ENCODE peak calls at places on chromosomes 3 and 15, in nine cellular contexts. One of them, this sample, is unnamed.

GRCh38 chr3:77303943-77304778 is 264.3 kb downstream of the ROBO2 start:
- DNase-seq in iPS DF 6.9: no peak
- DNase-seq in SK-N-SH: no peak
- DNase-seq in right atrium auricular region: no peak
- DNase-seq in AG04450: no peak
- DNase-seq in thyroid gland: no peak
- DNase-seq in A549: no peak
- DNase-seq in neural progenitor cell: no peak
- DNase-seq in neuronal stem cell: no peak
- DNase-seq in this sample: no peak

GRCh38 chr3:150687613-150688012 is 16.1 kb downstream of the ERICH6 start:
- DNase-seq in iPS DF 6.9: no peak
- DNase-seq in SK-N-SH: no peak
- DNase-seq in right atrium auricular region: no peak
- DNase-seq in AG04450: no peak
- DNase-seq in thyroid gland: no peak
- DNase-seq in A549: no peak
- DNase-seq in neural progenitor cell: no peak
- DNase-seq in neuronal stem cell: no peak
- DNase-seq in this sample: no peak

GRCh38 chr3:126003447-126004190 is 34.6 kb downstream of the ROPN1B start:
- DNase-seq in iPS DF 6.9: no peak
- DNase-seq in SK-N-SH: no peak
- DNase-seq in right atrium auricular region: no peak
- DNase-seq in AG04450: no peak
- DNase-seq in thyroid gland: no peak
- DNase-seq in A549: no peak
- DNase-seq in neural progenitor cell: no peak
- DNase-seq in neuronal stem cell: no peak
- DNase-seq in this sample: no peak

GRCh38 chr3:175325440-175325839 is 466.3 kb downstream of the NAALADL2 start:
- DNase-seq in iPS DF 6.9: no peak
- DNase-seq in SK-N-SH: no peak
- DNase-seq in right atrium auricular region: no peak
- DNase-seq in AG04450: no peak
- DNase-seq in thyroid gland: no peak
- DNase-seq in A549: no peak
- DNase-seq in neural progenitor cell: no peak
- DNase-seq in neuronal stem cell: no peak
- DNase-seq in this sample: no peak

GRCh38 chr3:53227993-53228885 is 27.6 kb downstream of the TKT start:
- DNase-seq in iPS DF 6.9: no peak
- DNase-seq in SK-N-SH: peak
- DNase-seq in right atrium auricular region: no peak
- DNase-seq in AG04450: no peak
- DNase-seq in thyroid gland: no peak
- DNase-seq in A549: no peak
- DNase-seq in neural progenitor cell: no peak
- DNase-seq in neuronal stem cell: no peak
- DNase-seq in this sample: no peak

GRCh38 chr3:72043212-72044133 is 258.5 kb upstream of the PROK2 start:
- DNase-seq in iPS DF 6.9: no peak
- DNase-seq in SK-N-SH: no peak
- DNase-seq in right atrium auricular region: no peak
- DNase-seq in AG04450: no peak
- DNase-seq in thyroid gland: no peak
- DNase-seq in A549: no peak
- DNase-seq in neural progenitor cell: no peak
- DNase-seq in neuronal stem cell: no peak
- DNase-seq in this sample: no peak

GRCh38 chr3:18335202-18335601 is 89.9 kb downstream of the SATB1 start:
- DNase-seq in iPS DF 6.9: no peak
- DNase-seq in SK-N-SH: no peak
- DNase-seq in right atrium auricular region: no peak
- DNase-seq in AG04450: no peak
- DNase-seq in thyroid gland: no peak
- DNase-seq in A549: no peak
- DNase-seq in neural progenitor cell: no peak
- DNase-seq in neuronal stem cell: no peak
- DNase-seq in this sample: no peak

GRCh38 chr15:65956307-65956706 is 87.0 kb downstream of the RAB11A start:
- DNase-seq in iPS DF 6.9: no peak
- DNase-seq in SK-N-SH: no peak
- DNase-seq in right atrium auricular region: no peak
- DNase-seq in AG04450: no peak
- DNase-seq in thyroid gland: no peak
- DNase-seq in A549: no peak
- DNase-seq in neural progenitor cell: no peak
- DNase-seq in neuronal stem cell: no peak
- DNase-seq in this sample: no peak

GRCh38 chr3:176953106-176954080 is 243.9 kb downstream of the TBL1XR1 start:
- DNase-seq in iPS DF 6.9: no peak
- DNase-seq in SK-N-SH: no peak
- DNase-seq in right atrium auricular region: peak
- DNase-seq in AG04450: peak
- DNase-seq in thyroid gland: peak
- DNase-seq in A549: no peak
- DNase-seq in neural progenitor cell: no peak
- DNase-seq in neuronal stem cell: no peak
- DNase-seq in this sample: peak

GRCh38 chr3:172279191-172279640 is 169.0 kb downstream of the GHSR start:
- DNase-seq in iPS DF 6.9: no peak
- DNase-seq in SK-N-SH: no peak
- DNase-seq in right atrium auricular region: no peak
- DNase-seq in AG04450: no peak
- DNase-seq in thyroid gland: peak
- DNase-seq in A549: no peak
- DNase-seq in neural progenitor cell: peak
- DNase-seq in neuronal stem cell: no peak
- DNase-seq in this sample: no peak
- H3K4me3 ChIP-seq in iPS DF 6.9: no peak
- H3K4me3 ChIP-seq in SK-N-SH: no peak
- H3K4me3 ChIP-seq in right atrium auricular region: no peak
- H3K4me3 ChIP-seq in AG04450: no peak
- H3K4me3 ChIP-seq in thyroid gland: no peak
- H3K4me3 ChIP-seq in A549: no peak
- H3K4me3 ChIP-seq in neural progenitor cell: no peak
- H3K4me3 ChIP-seq in neuronal stem cell: no peak
- H3K4me3 ChIP-seq in this sample: no peak

DNA sequence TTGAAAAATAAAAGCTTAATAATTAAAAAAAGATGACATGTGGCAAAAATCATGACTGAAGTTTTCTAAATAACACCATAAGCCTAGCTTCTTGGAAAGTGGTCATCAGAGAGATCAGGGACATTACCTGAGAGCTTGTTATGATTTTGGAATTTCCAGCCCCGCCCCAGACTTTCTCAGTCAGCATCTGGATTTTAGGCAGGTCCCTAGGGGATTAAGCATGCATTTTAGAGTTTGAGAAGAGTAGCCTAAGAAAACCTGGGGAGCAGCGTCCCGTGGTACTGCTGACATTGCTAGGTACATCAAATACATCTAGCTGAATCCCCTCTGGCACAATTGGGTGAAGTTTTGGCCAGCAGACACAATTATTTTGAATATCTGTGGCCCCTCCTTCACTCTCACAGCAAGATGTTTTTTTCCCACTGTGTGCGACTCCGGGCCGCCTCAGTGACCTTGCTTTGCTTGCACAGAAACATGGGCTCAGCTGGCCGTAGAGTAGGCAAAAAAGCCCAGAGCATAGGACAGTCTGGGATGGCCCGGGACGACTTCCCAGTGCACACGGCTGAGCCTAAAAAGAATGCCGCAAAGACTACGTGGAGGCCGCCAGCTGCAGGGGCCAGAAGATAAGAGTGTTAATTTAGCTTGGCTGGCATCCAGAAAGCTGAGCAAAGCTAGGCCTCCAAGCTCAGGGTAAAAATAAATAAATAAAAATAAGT is 58.6 kb upstream of the MEF2A start:
- DNase-seq in iPS DF 6.9: no peak
- DNase-seq in SK-N-SH: peak
- DNase-seq in right atrium auricular region: peak
- DNase-seq in AG04450: peak
- DNase-seq in thyroid gland: no peak
- DNase-seq in A549: no peak
- DNase-seq in neural progenitor cell: no peak
- DNase-seq in neuronal stem cell: no peak
- DNase-seq in this sample: peak
- H3K4me3 ChIP-seq in iPS DF 6.9: no peak
- H3K4me3 ChIP-seq in SK-N-SH: no peak
- H3K4me3 ChIP-seq in right atrium auricular region: no peak
- H3K4me3 ChIP-seq in AG04450: no peak
- H3K4me3 ChIP-seq in thyroid gland: no peak
- H3K4me3 ChIP-seq in A549: no peak
- H3K4me3 ChIP-seq in neural progenitor cell: no peak
- H3K4me3 ChIP-seq in neuronal stem cell: no peak
- H3K4me3 ChIP-seq in this sample: peak

GRCh38 chr15:76169792-76170425 is 110.1 kb downstream of the TMEM266 start:
- DNase-seq in iPS DF 6.9: no peak
- DNase-seq in SK-N-SH: no peak
- DNase-seq in right atrium auricular region: no peak
- DNase-seq in AG04450: no peak
- DNase-seq in thyroid gland: no peak
- DNase-seq in A549: no peak
- DNase-seq in neural progenitor cell: no peak
- DNase-seq in neuronal stem cell: no peak
- DNase-seq in this sample: no peak
- H3K4me3 ChIP-seq in iPS DF 6.9: no peak
- H3K4me3 ChIP-seq in SK-N-SH: no peak
- H3K4me3 ChIP-seq in right atrium auricular region: no peak
- H3K4me3 ChIP-seq in AG04450: no peak
- H3K4me3 ChIP-seq in thyroid gland: no peak
- H3K4me3 ChIP-seq in A549: no peak
- H3K4me3 ChIP-seq in neural progenitor cell: no peak
- H3K4me3 ChIP-seq in neuronal stem cell: no peak
- H3K4me3 ChIP-seq in this sample: no peak

GRCh38 chr15:78564743-78565096 is 600 bp upstream of the CHRNA5 start:
- DNase-seq in iPS DF 6.9: no peak
- DNase-seq in SK-N-SH: no peak
- DNase-seq in right atrium auricular region: no peak
- DNase-seq in AG04450: no peak
- DNase-seq in thyroid gland: no peak
- DNase-seq in A549: no peak
- DNase-seq in neural progenitor cell: no peak
- DNase-seq in neuronal stem cell: no peak
- DNase-seq in this sample: no peak
- H3K4me3 ChIP-seq in iPS DF 6.9: no peak
- H3K4me3 ChIP-seq in SK-N-SH: peak
- H3K4me3 ChIP-seq in right atrium auricular region: no peak
- H3K4me3 ChIP-seq in AG04450: no peak
- H3K4me3 ChIP-seq in thyroid gland: no peak
- H3K4me3 ChIP-seq in A549: peak
- H3K4me3 ChIP-seq in neural progenitor cell: no peak
- H3K4me3 ChIP-seq in neuronal stem cell: peak
- H3K4me3 ChIP-seq in this sample: peak

GRCh38 chr3:111737056-111737711 is 121.9 kb upstream of the PHLDB2 start:
- DNase-seq in iPS DF 6.9: no peak
- DNase-seq in SK-N-SH: no peak
- DNase-seq in right atrium auricular region: no peak
- DNase-seq in AG04450: no peak
- DNase-seq in thyroid gland: no peak
- DNase-seq in A549: no peak
- DNase-seq in neural progenitor cell: no peak
- DNase-seq in neuronal stem cell: no peak
- DNase-seq in this sample: peak
- H3K4me3 ChIP-seq in iPS DF 6.9: no peak
- H3K4me3 ChIP-seq in SK-N-SH: no peak
- H3K4me3 ChIP-seq in right atrium auricular region: no peak
- H3K4me3 ChIP-seq in AG04450: no peak
- H3K4me3 ChIP-seq in thyroid gland: no peak
- H3K4me3 ChIP-seq in A549: no peak
- H3K4me3 ChIP-seq in neural progenitor cell: no peak
- H3K4me3 ChIP-seq in neuronal stem cell: no peak
- H3K4me3 ChIP-seq in this sample: no peak

GRCh38 chr15:39095218-39095879 is 485.5 kb upstream of the THBS1 start:
- DNase-seq in iPS DF 6.9: no peak
- DNase-seq in SK-N-SH: no peak
- DNase-seq in right atrium auricular region: no peak
- DNase-seq in AG04450: no peak
- DNase-seq in thyroid gland: no peak
- DNase-seq in A549: no peak
- DNase-seq in neural progenitor cell: peak
- DNase-seq in neuronal stem cell: peak
- DNase-seq in this sample: no peak
- H3K4me3 ChIP-seq in iPS DF 6.9: no peak
- H3K4me3 ChIP-seq in SK-N-SH: no peak
- H3K4me3 ChIP-seq in right atrium auricular region: no peak
- H3K4me3 ChIP-seq in AG04450: no peak
- H3K4me3 ChIP-seq in thyroid gland: no peak
- H3K4me3 ChIP-seq in A549: no peak
- H3K4me3 ChIP-seq in neural progenitor cell: no peak
- H3K4me3 ChIP-seq in neuronal stem cell: no peak
- H3K4me3 ChIP-seq in this sample: no peak

DNA sequence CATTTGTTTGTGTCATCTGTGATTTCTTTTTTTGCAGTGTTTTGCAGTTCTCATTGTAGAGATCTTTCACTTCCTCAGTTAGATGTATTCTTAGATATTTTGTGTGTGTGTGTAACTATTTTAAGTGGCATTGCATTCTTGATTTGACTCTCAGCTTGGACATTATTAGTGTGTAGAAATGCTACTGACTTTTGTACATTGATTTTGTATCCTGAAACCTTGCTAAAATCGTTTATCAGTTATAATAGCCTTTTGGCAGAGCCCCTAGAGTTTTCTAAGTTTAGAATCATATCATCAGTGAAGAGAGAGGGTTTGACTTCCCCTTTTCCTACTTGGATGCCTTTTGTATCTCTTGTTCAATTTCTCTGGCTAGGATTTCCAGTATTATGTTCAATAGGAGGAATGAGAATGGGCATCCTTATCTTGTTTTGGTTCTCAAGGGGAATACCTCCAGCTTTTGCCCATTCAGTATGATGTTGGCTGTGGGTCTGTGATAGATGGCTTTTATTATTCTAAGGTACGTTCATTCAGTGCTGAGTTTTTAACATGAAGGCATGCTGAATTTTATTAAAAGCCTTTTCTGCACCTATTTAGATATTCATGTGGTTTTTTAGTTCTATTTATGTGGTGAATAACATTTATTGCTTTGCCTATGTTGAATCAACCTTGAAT is 211.7 kb downstream of the MBNL1 start:
- DNase-seq in iPS DF 6.9: no peak
- DNase-seq in SK-N-SH: no peak
- DNase-seq in right atrium auricular region: no peak
- DNase-seq in AG04450: no peak
- DNase-seq in thyroid gland: no peak
- DNase-seq in A549: no peak
- DNase-seq in neural progenitor cell: no peak
- DNase-seq in neuronal stem cell: no peak
- DNase-seq in this sample: no peak
- H3K4me3 ChIP-seq in iPS DF 6.9: no peak
- H3K4me3 ChIP-seq in SK-N-SH: no peak
- H3K4me3 ChIP-seq in right atrium auricular region: no peak
- H3K4me3 ChIP-seq in AG04450: no peak
- H3K4me3 ChIP-seq in thyroid gland: no peak
- H3K4me3 ChIP-seq in A549: no peak
- H3K4me3 ChIP-seq in neural progenitor cell: no peak
- H3K4me3 ChIP-seq in neuronal stem cell: no peak
- H3K4me3 ChIP-seq in this sample: no peak